ENCODE peak calls at places on chromosome 14, in six cellular contexts. P, D, J, Z, O and H are unnamed samples.

GRCh38 chr14:97456497-97456896 is 659.3 kb downstream of the VRK1 start:
- DNase-seq in J (no peak), D (no peak), O (no peak), P (no peak), Z (no peak), H (no peak)

GRCh38 chr14:71432334-71432733 is 499.9 kb upstream of the RGS6 start:
- DNase-seq in J (no peak), Z (no peak), P (no peak), O (no peak), D (no peak), H (no peak)

GRCh38 chr14:93543766-93544165 is 113.0 kb downstream of the UNC79 start:
- DNase-seq in O (no peak), D (no peak), Z (no peak), P (no peak), J (peak; percentile 14), H (no peak)

GRCh38 chr14:66802962-66803361 is 295.0 kb downstream of the GPHN start:
- DNase-seq in D (no peak), Z (no peak), O (no peak), P (no peak), J (no peak), H (no peak)

GRCh38 chr14:50311974-50312733 is at the start of the genes DMAC2L and L2HGDH:
- DNase-seq in Z (peak; percentile 96), O (peak; percentile 89), D (peak; percentile 96), P (peak; percentile 93), J (peak; percentile 92), H (peak; percentile 92)

GRCh38 chr14:89635615-89636014 is 218.6 kb upstream of the FOXN3 start:
- DNase-seq in J (no peak), O (no peak), D (peak; percentile 78), P (no peak), Z (no peak), H (no peak)

GRCh38 chr14:65419593-65420252 is 7.2 kb downstream of the FUT8 start:
- DNase-seq in J (no peak), D (no peak), Z (no peak), P (no peak), O (no peak), H (no peak)

GRCh38 chr14:80679273-80679672 is 262.3 kb downstream of the CEP128 start:
- DNase-seq in Z (no peak), D (no peak), O (no peak), J (no peak), P (no peak), H (no peak)

GRCh38 chr14:88040141-88040540 is 35.2 kb downstream of the GPR65 start:
- DNase-seq in O (no peak), Z (no peak), D (no peak), J (no peak), P (no peak), H (no peak)

GRCh38 chr14:36720657-36721056 is 59.0 kb downstream of the PAX9 start:
- DNase-seq in J (no peak), P (no peak), Z (no peak), D (no peak), O (no peak), H (no peak)

GRCh38 chr14:101862177-101862576 is 100.7 kb downstream of the PPP2R5C start:
- DNase-seq in O (no peak), P (no peak), J (peak; percentile 88), Z (no peak), D (no peak), H (no peak)

GRCh38 chr14:59098377-59098776 is 90.1 kb upstream of the DAAM1 start:
- DNase-seq in O (no peak), J (peak; percentile 98), Z (no peak), P (no peak), D (no peak), H (no peak)

GRCh38 chr14:101507306-101508150 is 53.8 kb upstream of the DIO3 start:
- DNase-seq in P (peak; percentile 12), O (peak; percentile 10), D (peak; percentile 75), Z (peak; percentile 4), J (no peak), H (no peak)

GRCh38 chr14:81192594-81192993 is 28.2 kb downstream of the GTF2A1 start:
- DNase-seq in Z (no peak), D (no peak), P (no peak), O (no peak), J (no peak), H (no peak)

GRCh38 chr14:67680121-67680602 is 5.7 kb upstream of the VTI1B start:
- DNase-seq in P (no peak), Z (no peak), O (no peak), J (peak; percentile 88), D (no peak), H (no peak)

GRCh38 chr14:55611859-55612258 is 31.9 kb downstream of the KTN1 start:
- DNase-seq in O (no peak), P (no peak), D (no peak), J (no peak), Z (no peak), H (no peak)

GRCh38 chr14:64682173-64682710 is 22.0 kb upstream of the PLEKHG3 start:
- DNase-seq in J (peak; percentile 79), Z (peak; percentile 79), D (no peak), O (peak; percentile 86), P (peak; percentile 64), H (peak; percentile 77)

GRCh38 chr14:76958975-76959710 is 69.4 kb downstream of the IRF2BPL start:
- DNase-seq in J (peak; percentile 95), O (peak; percentile 76), D (peak; percentile 77), Z (peak; percentile 59), P (no peak), H (peak; percentile 36)

DNA sequence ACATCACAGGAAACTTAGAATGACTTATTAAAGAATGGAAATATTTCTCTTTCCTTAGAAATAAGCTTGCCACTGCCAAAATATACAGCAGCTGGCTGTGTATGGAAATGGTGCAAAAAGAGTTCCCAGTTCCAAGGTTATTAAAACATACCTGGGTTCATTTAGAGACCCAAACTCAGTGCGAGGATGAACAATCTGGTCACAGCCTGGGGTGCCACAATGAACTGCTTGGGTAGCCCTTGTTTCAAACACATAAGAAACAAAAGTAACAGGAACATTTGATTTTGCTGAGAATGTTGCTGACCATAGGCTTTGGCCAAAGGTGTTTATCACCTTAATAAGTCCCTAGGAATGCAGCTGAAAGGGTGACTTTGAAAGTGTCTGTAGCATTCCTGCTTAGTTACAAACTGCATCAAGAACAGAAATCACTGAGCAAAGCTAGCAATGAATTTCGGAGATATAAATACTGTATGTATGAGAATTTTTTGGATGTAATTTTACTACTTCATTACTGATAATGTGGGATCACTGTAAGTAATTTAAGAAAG is 1553.6 kb upstream of the FLRT2 start:
- DNase-seq in J (no peak), Z (no peak), P (no peak), O (no peak), D (no peak), H (no peak)
- H3K27ac ChIP-seq in J (no peak overlapping the region), Z (no peak overlapping the region), P (peak overlapping the region; percentile 1), O (no peak overlapping the region), D (no peak overlapping the region), H (peak overlapping the region; percentile 53)

GRCh38 chr14:103073367-103073875 is 10.6 kb upstream of the LBHD2 start:
- DNase-seq in O (no peak), Z (no peak), J (no peak), D (no peak), P (peak; percentile 14), H (no peak)

GRCh38 chr14:103073876-103074698 is 9.9 kb upstream of the LBHD2 start:
- DNase-seq in Z (peak; percentile 68), J (no peak), P (peak; percentile 40), D (no peak), O (no peak), H (no peak)

GRCh38 chr14:103071544-103072251 is 12.3 kb upstream of the LBHD2 start:
- DNase-seq in O (no peak), P (no peak), J (no peak), Z (peak; percentile 22), D (no peak), H (no peak)

GRCh38 chr14:103072595-103073366 is 11.2 kb upstream of the LBHD2 start:
- DNase-seq in Z (peak; percentile 24), D (no peak), O (no peak), P (no peak), J (no peak), H (no peak)

GRCh38 chr14:103074699-103075341 is 9.2 kb upstream of the LBHD2 start:
- DNase-seq in D (no peak), J (no peak), Z (peak; percentile 90), P (peak; percentile 82), O (peak; percentile 69), H (peak; percentile 81)
- H3K27ac ChIP-seq in D (peak overlapping the region; percentile 47), J (no peak overlapping the region), Z (peak overlapping the region; percentile 84), P (peak overlapping the region; percentile 88), O (peak overlapping the region; percentile 55), H (peak overlapping the region; percentile 83)

DNA sequence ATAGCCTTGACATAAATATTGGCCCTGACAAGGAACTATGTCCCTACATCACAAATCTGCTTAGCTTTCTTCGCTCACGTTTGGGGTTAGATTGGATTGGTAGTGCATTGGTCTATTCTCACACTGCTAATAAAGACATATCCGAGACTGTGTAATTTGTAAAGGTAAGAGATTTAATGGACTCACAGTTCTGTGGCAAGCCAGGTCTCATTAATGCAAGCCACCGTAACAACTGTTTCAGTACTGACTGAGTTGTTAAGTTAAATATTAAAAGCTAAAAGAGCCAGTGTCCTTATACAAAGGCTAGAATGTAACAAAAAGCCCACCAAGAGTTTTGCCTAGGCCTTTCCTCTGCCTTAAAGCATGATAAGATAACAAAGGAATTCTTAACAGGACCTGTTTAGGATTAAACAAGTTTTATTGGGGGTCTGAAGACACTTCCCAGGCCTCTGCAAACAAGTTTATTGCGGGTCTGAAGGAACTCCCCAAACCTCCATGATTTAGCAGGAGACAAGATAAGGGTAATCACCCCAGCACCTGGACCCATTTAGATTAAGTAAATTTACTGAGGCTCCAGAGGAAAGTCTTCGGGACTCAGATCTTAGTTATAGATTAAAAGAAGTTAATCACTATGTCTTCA is 88.2 kb upstream of the PTGDR start:
- DNase-seq in D (no peak), Z (no peak), P (no peak), J (no peak), O (no peak), H (no peak)
- H3K27ac ChIP-seq in D (no peak overlapping the region), Z (no peak overlapping the region), P (no peak overlapping the region), J (no peak overlapping the region), O (no peak overlapping the region), H (no peak overlapping the region)

GRCh38 chr14:69458350-69458749 is 26.2 kb upstream of the PLEKHD1 start:
- DNase-seq in O (no peak), D (no peak), Z (no peak), P (no peak), J (no peak), H (no peak)

GRCh38 chr14:69464379-69464778 is 20.1 kb upstream of the PLEKHD1 start:
- DNase-seq in O (no peak), J (peak; percentile 54), P (no peak), Z (no peak), D (no peak), H (no peak)

GRCh38 chr14:69464829-69465228 is 19.7 kb upstream of the PLEKHD1 start:
- DNase-seq in J (peak; percentile 96), D (no peak), Z (no peak), O (no peak), P (no peak), H (no peak)

GRCh38 chr14:69459122-69459521 is 25.4 kb upstream of the PLEKHD1 start:
- DNase-seq in D (no peak), P (no peak), J (no peak), Z (no peak), O (no peak), H (no peak)

DNA sequence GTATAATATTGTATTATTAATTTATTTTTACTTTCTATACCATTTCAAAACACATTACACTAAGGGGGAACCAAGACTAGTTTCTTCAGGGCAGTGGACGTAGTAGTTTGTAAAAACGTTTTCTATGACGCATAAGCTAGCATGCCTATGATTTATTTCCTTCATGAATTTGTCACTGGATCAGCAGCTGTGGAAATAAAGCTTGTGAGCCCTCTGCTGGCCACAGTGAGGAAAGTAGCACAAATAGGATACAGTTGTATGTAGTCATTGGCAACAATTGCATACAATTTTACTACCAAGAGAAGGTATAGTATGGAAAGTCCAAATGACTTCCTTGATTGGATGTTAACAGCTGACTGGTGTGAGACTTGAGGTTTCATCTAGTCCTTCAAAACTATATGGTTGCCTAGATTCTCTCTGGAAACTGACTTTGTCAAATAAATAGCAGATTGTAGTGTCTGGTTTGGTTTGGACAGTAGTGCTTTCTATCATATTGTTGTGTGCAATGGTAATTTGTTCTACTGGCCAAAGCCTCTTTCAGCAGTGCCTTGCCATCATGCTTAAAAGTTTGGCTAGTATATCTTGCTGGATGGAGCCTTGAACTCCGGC is 24.3 kb upstream of the PLEKHD1 start:
- DNase-seq in J (peak; percentile 87), Z (peak; percentile 61), O (peak; percentile 72), D (peak; percentile 54), P (peak; percentile 44), H (peak; percentile 72)
- H3K27ac ChIP-seq in J (no peak overlapping the region), Z (no peak overlapping the region), O (peak overlapping the region; percentile 11), D (no peak overlapping the region), P (no peak overlapping the region), H (no peak overlapping the region)